ENCODE peak calls at places on chromosome 6, in five cellular contexts. B, L, E, T and N are unnamed samples.
A peak's percentile ranks its signal among the peaks of the same experiment; 100 is the strongest.

GRCh38 chr6:110315856-110316398 is 42.2 kb downstream of the METTL24 start:
- DNase-seq in B (no peak), T (no peak), E (no peak), L (no peak), N (no peak)

GRCh38 chr6:133983099-133983939 is 30.3 kb downstream of the TBPL1 start:
- DNase-seq in E (peak; percentile 28), L (no peak), T (no peak), B (no peak), N (no peak)

GRCh38 chr6:148192310-148192709 is 150.3 kb upstream of the SASH1 start:
- DNase-seq in T (no peak), L (no peak), E (no peak), B (no peak), N (peak; percentile 3)

GRCh38 chr6:161351855-161352254 is 78.0 kb upstream of the AGPAT4 start:
- DNase-seq in T (no peak), B (no peak), E (no peak), L (no peak), N (no peak)

GRCh38 chr6:29493261-29493660 is 5.5 kb upstream of the MAS1L start:
- DNase-seq in L (no peak), E (no peak), T (no peak), B (no peak), N (no peak)

GRCh38 chr6:41255638-41256246 is 27.6 kb downstream of the TREML4 start:
- DNase-seq in T (no peak), E (no peak), B (no peak), L (no peak), N (no peak)

GRCh38 chr6:131766631-131767030 is 41.2 kb upstream of the ENPP1 start:
- DNase-seq in B (no peak), T (no peak), L (no peak), E (no peak), N (no peak)

GRCh38 chr6:78427386-78427785 is 440.0 kb upstream of the IRAK1BP1 start:
- DNase-seq in E (no peak), B (no peak), T (no peak), L (no peak), N (no peak)

GRCh38 chr6:4611441-4612129 is 164.6 kb upstream of the CDYL start:
- DNase-seq in T (no peak), B (no peak), E (no peak), L (peak; percentile 57), N (no peak)

GRCh38 chr6:6972456-6972855 is 135.3 kb upstream of the RREB1 start:
- DNase-seq in E (no peak), T (no peak), L (no peak), B (no peak), N (no peak)

GRCh38 chr6:168563656-168564055 is 122.7 kb downstream of the SMOC2 start:
- DNase-seq in B (no peak), T (peak; percentile 70), E (no peak), L (no peak), N (no peak)

GRCh38 chr6:63677282-63677681 is 41.7 kb downstream of the PHF3 start:
- DNase-seq in E (peak; percentile 78), L (no peak), T (no peak), B (no peak), N (no peak)

GRCh38 chr6:137926207-137926731 is 59.2 kb downstream of the TNFAIP3 start:
- DNase-seq in E (no peak), L (no peak), B (no peak), T (no peak), N (no peak)

GRCh38 chr6:169695131-169695530 is 6.7 kb downstream of the WDR27 start:
- DNase-seq in B (no peak), E (no peak), T (no peak), L (no peak), N (no peak)

GRCh38 chr6:131948692-131949614 is 2.2 kb downstream of the CCN2 start:
- DNase-seq in L (peak; percentile 53), T (no peak), E (peak; percentile 67), B (peak; percentile 35), N (no peak)

GRCh38 chr6:143549630-143550268 is 38.2 kb upstream of the FUCA2 start:
- DNase-seq in B (no peak), T (no peak), E (no peak), L (no peak), N (no peak)

GRCh38 chr6:56370127-56370540 is 122.8 kb upstream of the COL21A1 start:
- DNase-seq in T (peak; percentile 89), B (peak; percentile 75), L (peak; percentile 75), E (peak; percentile 87), N (no peak)

GRCh38 chr6:112086744-112087135 is 542 bp downstream of the TUBE1 start:
- DNase-seq in L (no peak), T (no peak), E (peak; percentile 52), B (no peak), N (no peak)

GRCh38 chr6:135002229-135002844 is 52.3 kb downstream of the HBS1L start:
- DNase-seq in E (peak; percentile 12), B (no peak), T (no peak), L (no peak), N (no peak)

GRCh38 chr6:137391061-137391814 is 103.0 kb downstream of the OLIG3 start:
- DNase-seq in L (no peak), T (no peak), B (no peak), E (no peak), N (no peak)

GRCh38 chr6:135066806-135067205 is 12.2 kb upstream of the HBS1L start:
- DNase-seq in E (no peak), T (no peak), B (no peak), L (no peak), N (no peak)

GRCh38 chr6:166905505-166906134 is 50.7 kb downstream of the RNASET2 start:
- DNase-seq in T (no peak), B (no peak), E (no peak), L (no peak), N (no peak)

GRCh38 chr6:134131530-134132139 is 79.2 kb upstream of the SLC2A12 start:
- DNase-seq in T (no peak), E (no peak), L (no peak), B (no peak), N (no peak)

GRCh38 chr6:162706236-162706635 is 21.3 kb downstream of the PRKN start:
- DNase-seq in E (no peak), B (peak; percentile 90), T (no peak), L (peak; percentile 71), N (peak; percentile 60)

GRCh38 chr6:27814665-27815424 is 97.4 kb downstream of the OR2B2 start:
- DNase-seq in T (peak; percentile 90), B (peak; percentile 69), E (peak; percentile 92), L (no peak), N (peak; percentile 16)
- TF ChIP-seq POLR2A in T (no peak), B (no peak), E (no peak), L (peak; percentile 22), N (peak; percentile 17)

GRCh38 chr6:33279257-33279695 is 2.4 kb downstream of the B3GALT4 start:
- DNase-seq in E (no peak), B (no peak), T (no peak), L (no peak), N (no peak)
- TF ChIP-seq POLR2A in E (no peak), B (no peak), T (no peak), L (no peak), N (no peak)

DNA sequence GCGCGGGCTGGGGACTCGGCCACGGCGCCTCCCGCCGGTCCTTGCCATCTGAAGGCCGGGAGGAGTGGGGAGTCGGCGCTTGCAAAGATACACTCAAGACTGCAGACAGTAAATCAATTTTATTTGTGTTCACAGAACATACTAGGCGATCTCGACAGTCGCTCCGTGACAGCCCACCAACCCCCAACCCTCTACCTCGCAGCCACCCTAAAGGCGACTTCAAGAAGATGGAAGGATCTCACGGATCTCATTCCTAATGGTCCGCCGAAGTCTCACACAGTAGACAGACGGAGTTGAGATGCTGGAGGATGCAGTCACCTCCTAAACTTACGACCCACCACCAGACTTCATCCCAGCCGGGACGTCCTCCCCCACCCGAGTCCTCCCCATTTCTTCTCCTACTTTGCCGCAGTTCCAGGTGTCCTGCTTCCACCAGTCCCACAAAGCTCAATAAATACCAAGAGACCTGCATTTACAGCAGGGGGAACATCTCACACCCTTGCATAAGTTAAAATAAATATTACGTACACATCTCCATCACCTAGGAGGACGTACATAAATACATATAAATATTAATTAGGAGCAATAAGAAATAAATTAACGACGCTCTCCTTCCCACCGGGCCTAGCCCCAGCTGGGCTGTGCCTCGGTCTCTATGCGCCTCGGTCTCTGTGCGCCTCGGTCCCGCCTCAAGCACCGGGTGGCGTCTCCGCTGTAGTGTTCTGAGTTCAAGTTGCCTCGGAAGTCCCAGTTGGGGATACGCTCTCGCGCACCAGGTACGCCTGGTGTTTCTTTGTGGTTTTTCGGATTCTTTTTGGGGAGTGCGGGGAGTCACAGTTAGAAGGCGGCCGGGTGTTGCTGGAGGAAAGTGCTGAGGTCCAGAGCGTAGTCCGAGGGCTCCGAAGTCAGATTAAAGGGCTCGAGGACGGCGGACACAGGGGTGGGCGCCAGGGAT is 889 bp upstream of the FLOT1 start:
- DNase-seq in T (no peak), B (peak; percentile 45), L (peak; percentile 43), E (no peak), N (no peak)
- TF ChIP-seq POLR2A in T (no peak), B (no peak), L (no peak), E (no peak), N (no peak)

GRCh38 chr6:31353508-31353907 is 3.5 kb downstream of the HLA-B start:
- DNase-seq in T (no peak), E (no peak), L (no peak), B (no peak), N (no peak)

GRCh38 chr6:31350973-31351733 is 5.8 kb downstream of the HLA-B start:
- DNase-seq in E (no peak), B (no peak), T (no peak), L (no peak), N (no peak)

GRCh38 chr6:31352497-31353368 is 4.2 kb downstream of the HLA-B start:
- DNase-seq in T (no peak), B (no peak), E (no peak), L (no peak), N (no peak)

GRCh38 chr6:31350551-31350950 is 6.4 kb downstream of the HLA-B start:
- DNase-seq in E (no peak), B (no peak), L (no peak), T (no peak), N (no peak)

DNA sequence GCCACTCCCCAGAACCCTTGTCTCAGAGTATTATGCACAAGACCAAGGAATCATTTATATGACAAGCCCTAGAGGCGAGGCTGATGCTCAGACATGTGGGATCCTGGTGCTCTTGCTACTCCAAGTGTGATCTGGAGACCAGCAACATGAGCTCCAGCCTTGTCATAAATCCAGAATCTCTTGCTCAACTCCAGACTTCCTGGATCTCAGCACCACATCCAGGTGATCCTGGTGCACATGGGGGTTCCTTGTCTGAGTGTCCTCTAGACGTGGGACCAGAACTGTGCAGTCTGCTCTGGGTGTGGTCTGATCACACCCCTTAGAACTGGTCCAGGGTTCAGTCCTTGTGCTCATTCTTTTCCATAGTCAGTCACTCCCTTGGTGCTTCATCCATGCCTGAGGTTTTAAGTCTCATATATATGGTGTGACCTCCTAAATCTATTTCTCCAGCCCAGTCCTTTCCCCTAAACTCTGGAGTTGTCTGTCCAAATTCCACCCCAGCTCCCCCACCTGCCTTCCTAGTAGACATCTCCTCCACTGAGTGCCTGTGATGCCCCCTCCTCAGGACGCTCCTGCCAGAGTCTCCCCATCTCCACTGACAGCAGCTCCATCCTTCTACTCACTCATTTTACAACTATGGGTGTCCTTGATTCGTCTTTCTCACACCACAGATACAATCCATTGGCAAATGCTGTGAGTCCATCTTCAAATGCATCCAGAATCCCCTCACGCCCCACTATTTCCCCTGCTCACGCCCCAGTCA is 5.1 kb downstream of the HLA-B start:
- DNase-seq in L (no peak), T (no peak), B (no peak), E (no peak), N (no peak)
- TF ChIP-seq POLR2A in L (no peak), T (no peak), B (no peak), E (no peak), N (no peak)

GRCh38 chr6:31627690-31628287 is 7.3 kb downstream of the PRRC2A start:
- DNase-seq in L (no peak), E (no peak), B (no peak), T (no peak), N (no peak)
- TF ChIP-seq POLR2A in L (no peak), E (no peak), B (no peak), T (no peak), N (no peak)